ENCODE peak calls at places on chromosomes 16 and 17, in six cellular contexts. N, G, P, Q, H and Z are unnamed samples.

GRCh38 chr17:9177212-9177611 is 155.9 kb downstream of the NTN1 start:
- DNase-seq in P (no peak), N (no peak), H (no peak), G (no peak), Q (no peak), Z (no peak)

GRCh38 chr17:73430165-73430680 is 118.4 kb upstream of the CDC42EP4 start:
- DNase-seq in Q (no peak), P (no peak), N (no peak), H (no peak), G (no peak), Z (no peak)

GRCh38 chr16:48075398-48075797 is 80.4 kb downstream of the ABCC12 start:
- DNase-seq in Q (no peak), P (peak; percentile 78), N (no peak), G (no peak), H (no peak), Z (no peak)

GRCh38 chr17:5011928-5012327 is 14.2 kb downstream of the KIF1C start:
- DNase-seq in Q (no peak), P (peak; percentile 45), N (no peak), H (no peak), G (peak; percentile 37), Z (no peak)

GRCh38 chr16:30570621-30571443 is 682 bp downstream of the ZNF688 start:
- DNase-seq in N (no peak), P (peak; percentile 41), G (no peak), H (peak; percentile 52), Q (no peak), Z (peak; percentile 30)

GRCh38 chr16:78081341-78081740 is 18.1 kb upstream of the WWOX start:
- DNase-seq in P (no peak), N (no peak), G (no peak), Q (no peak), H (no peak), Z (no peak)

GRCh38 chr17:17736205-17737183 is 55.2 kb downstream of the RAI1 start:
- DNase-seq in H (no peak), P (no peak), N (no peak), Q (no peak), G (no peak), Z (no peak)

GRCh38 chr17:42891539-42892152 is 9.0 kb upstream of the G6PC1 start:
- DNase-seq in P (peak; percentile 35), H (no peak), G (no peak), Q (no peak), N (peak; percentile 31), Z (peak; percentile 41)

GRCh38 chr16:19583665-19584300 is 28.3 kb downstream of the VPS35L start:
- DNase-seq in H (no peak), G (no peak), N (peak; percentile 36), P (peak; percentile 47), Q (no peak), Z (peak; percentile 53)

GRCh38 chr17:55588858-55589257 is 77.6 kb upstream of the SMIM36 start:
- DNase-seq in N (no peak), P (no peak), Q (no peak), G (no peak), H (no peak), Z (no peak)

GRCh38 chr17:76266244-76266938 is 1.2 kb downstream of the UBALD2 start:
- DNase-seq in N (peak; percentile 56), G (peak; percentile 65), H (no peak), P (peak; percentile 46), Q (no peak), Z (no peak)

GRCh38 chr17:80284631-80285030 is 24.0 kb downstream of the RNF213 start:
- DNase-seq in G (no peak), N (no peak), P (no peak), H (no peak), Q (no peak), Z (no peak)

GRCh38 chr16:22092143-22092933 is at the start of gene VWA3A:
- DNase-seq in Q (no peak), P (peak; percentile 30), H (no peak), G (no peak), N (no peak), Z (peak; percentile 70)

GRCh38 chr17:66365204-66365524 is 62.8 kb downstream of the PRKCA start:
- DNase-seq in H (no peak), N (no peak), G (no peak), P (no peak), Q (no peak), Z (no peak)

GRCh38 chr16:84737658-84738057 is 37.9 kb downstream of the USP10 start:
- DNase-seq in G (no peak), N (no peak), H (peak; percentile 69), Q (no peak), P (no peak), Z (no peak)